ENCODE peak calls at places on chromosome 10, in six cellular contexts. One of them, this sample, is unnamed.

GRCh38 chr10:110709964-110710587 is 65.9 kb downstream of the RBM20 start:
- DNase-seq in Caco-2: no peak
- DNase-seq in ovary: no peak
- DNase-seq in cardiac muscle cell: no peak
- DNase-seq in IMR-90: no peak
- DNase-seq in small intestine: no peak
- DNase-seq in this sample: no peak

GRCh38 chr10:33556581-33556980 is 222.1 kb upstream of the NRP1 start:
- DNase-seq in IMR-90: no peak
- DNase-seq in small intestine: no peak
- DNase-seq in Caco-2: no peak
- DNase-seq in ovary: no peak
- DNase-seq in cardiac muscle cell: peak; percentile 29
- DNase-seq in this sample: no peak

GRCh38 chr10:7412482-7413251 is 1.8 kb upstream of the SFMBT2 start:
- DNase-seq in small intestine: no peak
- DNase-seq in IMR-90: no peak
- DNase-seq in Caco-2: no peak
- DNase-seq in cardiac muscle cell: peak; percentile 71
- DNase-seq in ovary: peak; percentile 35
- DNase-seq in this sample: no peak

GRCh38 chr10:17354781-17355180 is 99.6 kb downstream of the ST8SIA6 start:
- DNase-seq in cardiac muscle cell: no peak
- DNase-seq in ovary: no peak
- DNase-seq in Caco-2: no peak
- DNase-seq in IMR-90: no peak
- DNase-seq in small intestine: no peak
- DNase-seq in this sample: peak; percentile 51

GRCh38 chr10:92238062-92238585 is 52.8 kb downstream of the CPEB3 start:
- DNase-seq in IMR-90: no peak
- DNase-seq in ovary: no peak
- DNase-seq in cardiac muscle cell: no peak
- DNase-seq in small intestine: peak; percentile 14
- DNase-seq in Caco-2: no peak
- DNase-seq in this sample: no peak

GRCh38 chr10:680146-680545 is 9.3 kb downstream of the DIP2C start:
- DNase-seq in small intestine: no peak
- DNase-seq in cardiac muscle cell: no peak
- DNase-seq in IMR-90: no peak
- DNase-seq in Caco-2: no peak
- DNase-seq in ovary: no peak
- DNase-seq in this sample: no peak

GRCh38 chr10:131853610-131853964 is 47.2 kb upstream of the PPP2R2D start:
- DNase-seq in small intestine: no peak
- DNase-seq in IMR-90: no peak
- DNase-seq in ovary: no peak
- DNase-seq in Caco-2: no peak
- DNase-seq in cardiac muscle cell: no peak
- DNase-seq in this sample: no peak

GRCh38 chr10:69792361-69792760 is 9.3 kb upstream of the COL13A1 start:
- DNase-seq in Caco-2: no peak
- DNase-seq in IMR-90: no peak
- DNase-seq in cardiac muscle cell: no peak
- DNase-seq in ovary: no peak
- DNase-seq in small intestine: no peak
- DNase-seq in this sample: no peak

GRCh38 chr10:132408367-132408781 is 11.4 kb downstream of the PWWP2B start:
- DNase-seq in Caco-2: peak; percentile 41
- DNase-seq in IMR-90: no peak
- DNase-seq in ovary: peak; percentile 59
- DNase-seq in small intestine: no peak
- DNase-seq in cardiac muscle cell: no peak
- DNase-seq in this sample: no peak

GRCh38 chr10:111137587-111137986 is 60.8 kb downstream of the ADRA2A start:
- DNase-seq in cardiac muscle cell: no peak
- DNase-seq in small intestine: peak; percentile 25
- DNase-seq in ovary: no peak
- DNase-seq in IMR-90: no peak
- DNase-seq in Caco-2: no peak
- DNase-seq in this sample: no peak

GRCh38 chr10:36254191-36254590 is 612.1 kb upstream of the FZD8 start:
- DNase-seq in Caco-2: no peak
- DNase-seq in cardiac muscle cell: peak; percentile 12
- DNase-seq in small intestine: no peak
- DNase-seq in IMR-90: peak; percentile 16
- DNase-seq in ovary: peak; percentile 58
- DNase-seq in this sample: peak; percentile 75

GRCh38 chr10:71072820-71073205 is 139.6 kb upstream of the UNC5B start:
- DNase-seq in ovary: no peak
- DNase-seq in IMR-90: no peak
- DNase-seq in Caco-2: no peak
- DNase-seq in small intestine: no peak
- DNase-seq in cardiac muscle cell: no peak
- DNase-seq in this sample: no peak

GRCh38 chr10:124037784-124038183 is 55.6 kb downstream of the CHST15 start:
- DNase-seq in cardiac muscle cell: no peak
- DNase-seq in Caco-2: no peak
- DNase-seq in small intestine: no peak
- DNase-seq in ovary: no peak
- DNase-seq in IMR-90: no peak
- DNase-seq in this sample: no peak

GRCh38 chr10:126924915-126925300 is 19.7 kb downstream of the DOCK1 start:
- DNase-seq in Caco-2: no peak
- DNase-seq in IMR-90: peak; percentile 60
- DNase-seq in small intestine: no peak
- DNase-seq in cardiac muscle cell: no peak
- DNase-seq in ovary: no peak
- DNase-seq in this sample: peak; percentile 77

GRCh38 chr10:45380903-45381610 is 7.0 kb downstream of the ALOX5 start:
- DNase-seq in IMR-90: no peak
- DNase-seq in cardiac muscle cell: no peak
- DNase-seq in small intestine: no peak
- DNase-seq in Caco-2: no peak
- DNase-seq in ovary: no peak
- DNase-seq in this sample: no peak

GRCh38 chr10:45382591-45382990 is 8.6 kb downstream of the ALOX5 start:
- DNase-seq in cardiac muscle cell: no peak
- DNase-seq in Caco-2: no peak
- DNase-seq in small intestine: no peak
- DNase-seq in ovary: no peak
- DNase-seq in IMR-90: no peak
- DNase-seq in this sample: no peak

GRCh38 chr10:45379891-45380540 is 6.0 kb downstream of the ALOX5 start:
- DNase-seq in IMR-90: no peak
- DNase-seq in Caco-2: no peak
- DNase-seq in small intestine: no peak
- DNase-seq in ovary: no peak
- DNase-seq in cardiac muscle cell: no peak
- DNase-seq in this sample: no peak

GRCh38 chr10:45386657-45387056 is 12.6 kb downstream of the ALOX5 start:
- DNase-seq in Caco-2: no peak
- DNase-seq in cardiac muscle cell: no peak
- DNase-seq in ovary: no peak
- DNase-seq in IMR-90: no peak
- DNase-seq in small intestine: no peak
- DNase-seq in this sample: peak; percentile 39

GRCh38 chr10:45383682-45384320 is 9.8 kb downstream of the ALOX5 start:
- DNase-seq in ovary: no peak
- DNase-seq in cardiac muscle cell: no peak
- DNase-seq in IMR-90: no peak
- DNase-seq in small intestine: no peak
- DNase-seq in Caco-2: no peak
- DNase-seq in this sample: no peak
- H3K36me3 ChIP-seq in ovary: no peaks in the 10 kb centered on the region
- H3K36me3 ChIP-seq in cardiac muscle cell: no peaks in the 10 kb centered on the region
- H3K36me3 ChIP-seq in IMR-90: no peaks in the 10 kb centered on the region
- H3K36me3 ChIP-seq in small intestine: no peaks in the 10 kb centered on the region
- H3K36me3 ChIP-seq in Caco-2: no peaks in the 10 kb centered on the region
- H3K36me3 ChIP-seq in this sample: no peaks in the 10 kb centered on the region

GRCh38 chr10:100917071-100917470 is 4.3 kb downstream of the SLF2 start:
- DNase-seq in ovary: no peak
- DNase-seq in cardiac muscle cell: no peak
- DNase-seq in IMR-90: no peak
- DNase-seq in Caco-2: no peak
- DNase-seq in small intestine: no peak
- DNase-seq in this sample: no peak
- H3K36me3 ChIP-seq in ovary: no peaks in the 10 kb centered on the region
- H3K36me3 ChIP-seq in cardiac muscle cell: peaks cover 33% of the 10 kb centered on the region
- H3K36me3 ChIP-seq in IMR-90: peaks cover 26% of the 10 kb centered on the region
- H3K36me3 ChIP-seq in Caco-2: no peaks in the 10 kb centered on the region
- H3K36me3 ChIP-seq in small intestine: peaks cover 10% of the 10 kb centered on the region
- H3K36me3 ChIP-seq in this sample: peaks cover 22% of the 10 kb centered on the region

DNA sequence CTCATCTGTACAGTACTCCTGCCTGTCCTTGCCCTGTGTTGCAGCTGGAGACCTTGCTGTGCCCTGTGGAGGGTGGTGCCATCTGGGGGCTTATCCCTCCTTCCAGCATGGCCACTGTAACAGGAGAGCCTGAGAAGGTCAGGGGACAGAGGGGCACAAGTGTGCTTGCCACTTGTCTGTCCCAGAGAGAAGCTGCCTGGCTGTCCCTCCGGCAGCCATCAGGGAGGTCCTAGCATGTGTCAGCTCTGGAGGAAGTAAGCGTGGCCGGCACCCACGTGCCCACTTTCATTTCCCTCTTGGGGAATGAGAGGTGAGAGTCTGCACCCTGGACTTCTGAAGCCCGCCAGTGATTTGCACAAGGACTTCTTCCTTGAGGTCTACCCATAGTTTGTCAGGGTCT is 97.0 kb upstream of the PPIF start:
- DNase-seq in IMR-90: no peak
- DNase-seq in Caco-2: no peak
- DNase-seq in small intestine: no peak
- DNase-seq in ovary: no peak
- DNase-seq in cardiac muscle cell: no peak
- DNase-seq in this sample: no peak
- H3K36me3 ChIP-seq in IMR-90: peaks cover 9% of the 10 kb centered on the region
- H3K36me3 ChIP-seq in Caco-2: no peaks in the 10 kb centered on the region
- H3K36me3 ChIP-seq in small intestine: no peaks in the 10 kb centered on the region
- H3K36me3 ChIP-seq in ovary: no peaks in the 10 kb centered on the region
- H3K36me3 ChIP-seq in cardiac muscle cell: no peaks in the 10 kb centered on the region
- H3K36me3 ChIP-seq in this sample: peaks cover 3% of the 10 kb centered on the region

GRCh38 chr10:94602729-94603515 is 57.3 kb downstream of the HELLS start:
- DNase-seq in small intestine: no peak
- DNase-seq in Caco-2: no peak
- DNase-seq in cardiac muscle cell: no peak
- DNase-seq in IMR-90: no peak
- DNase-seq in ovary: no peak
- DNase-seq in this sample: no peak

GRCh38 chr10:94607111-94607510 is 61.5 kb downstream of the HELLS start:
- DNase-seq in cardiac muscle cell: no peak
- DNase-seq in small intestine: no peak
- DNase-seq in IMR-90: no peak
- DNase-seq in ovary: no peak
- DNase-seq in Caco-2: no peak
- DNase-seq in this sample: no peak

GRCh38 chr10:94608530-94608929 is 62.9 kb downstream of the HELLS start:
- DNase-seq in Caco-2: no peak
- DNase-seq in ovary: no peak
- DNase-seq in IMR-90: no peak
- DNase-seq in small intestine: no peak
- DNase-seq in cardiac muscle cell: no peak
- DNase-seq in this sample: no peak
- H3K36me3 ChIP-seq in Caco-2: no peaks in the 10 kb centered on the region
- H3K36me3 ChIP-seq in ovary: no peaks in the 10 kb centered on the region
- H3K36me3 ChIP-seq in IMR-90: peaks cover 1% of the 10 kb centered on the region
- H3K36me3 ChIP-seq in small intestine: no peaks in the 10 kb centered on the region
- H3K36me3 ChIP-seq in cardiac muscle cell: no peaks in the 10 kb centered on the region
- H3K36me3 ChIP-seq in this sample: no peaks in the 10 kb centered on the region

GRCh38 chr10:97816609-97817008 is 33.0 kb upstream of the GOLGA7B start:
- DNase-seq in cardiac muscle cell: no peak
- DNase-seq in Caco-2: no peak
- DNase-seq in small intestine: no peak
- DNase-seq in ovary: no peak
- DNase-seq in IMR-90: no peak
- DNase-seq in this sample: no peak
- H3K36me3 ChIP-seq in cardiac muscle cell: no peaks in the 10 kb centered on the region
- H3K36me3 ChIP-seq in Caco-2: no peaks in the 10 kb centered on the region
- H3K36me3 ChIP-seq in small intestine: no peaks in the 10 kb centered on the region
- H3K36me3 ChIP-seq in ovary: no peaks in the 10 kb centered on the region
- H3K36me3 ChIP-seq in IMR-90: no peaks in the 10 kb centered on the region
- H3K36me3 ChIP-seq in this sample: no peaks in the 10 kb centered on the region

DNA sequence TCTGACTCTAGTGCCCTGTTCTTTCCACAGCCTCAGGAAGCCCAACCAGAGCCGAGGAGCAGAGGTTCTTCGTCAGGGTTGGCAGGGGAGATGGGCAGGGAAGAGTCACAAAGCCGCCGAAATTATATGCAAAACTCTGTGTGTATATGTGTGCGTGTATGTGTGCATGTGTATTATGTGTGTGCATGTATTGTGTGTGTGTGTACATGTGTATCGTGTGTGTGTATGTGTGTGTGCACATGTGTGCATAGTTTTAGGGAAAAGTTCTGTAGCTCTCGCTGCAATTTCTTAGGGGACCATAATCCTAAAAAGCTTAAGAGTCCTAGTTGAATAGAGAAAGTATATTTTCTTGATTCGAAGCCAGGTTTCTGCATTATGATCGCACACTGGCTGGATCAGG is 17.0 kb downstream of the DNAJB12 start:
- DNase-seq in cardiac muscle cell: no peak
- DNase-seq in IMR-90: no peak
- DNase-seq in Caco-2: no peak
- DNase-seq in ovary: no peak
- DNase-seq in small intestine: no peak
- DNase-seq in this sample: no peak
- H3K36me3 ChIP-seq in cardiac muscle cell: peaks cover 13% of the 10 kb centered on the region
- H3K36me3 ChIP-seq in IMR-90: peaks cover 55% of the 10 kb centered on the region
- H3K36me3 ChIP-seq in Caco-2: peaks cover 5% of the 10 kb centered on the region
- H3K36me3 ChIP-seq in ovary: no peaks in the 10 kb centered on the region
- H3K36me3 ChIP-seq in small intestine: peaks cover 8% of the 10 kb centered on the region
- H3K36me3 ChIP-seq in this sample: peaks cover 13% of the 10 kb centered on the region

GRCh38 chr10:114957673-114958072 is 19.7 kb downstream of the TRUB1 start:
- DNase-seq in small intestine: no peak
- DNase-seq in Caco-2: no peak
- DNase-seq in ovary: no peak
- DNase-seq in cardiac muscle cell: no peak
- DNase-seq in IMR-90: peak; percentile 72
- DNase-seq in this sample: peak; percentile 12
- H3K36me3 ChIP-seq in small intestine: no peaks in the 10 kb centered on the region
- H3K36me3 ChIP-seq in Caco-2: peaks cover 1% of the 10 kb centered on the region
- H3K36me3 ChIP-seq in ovary: no peaks in the 10 kb centered on the region
- H3K36me3 ChIP-seq in cardiac muscle cell: peaks cover 6% of the 10 kb centered on the region
- H3K36me3 ChIP-seq in IMR-90: no peaks in the 10 kb centered on the region
- H3K36me3 ChIP-seq in this sample: no peaks in the 10 kb centered on the region

GRCh38 chr10:94077042-94077441 is 83.3 kb downstream of the PLCE1 start:
- DNase-seq in IMR-90: no peak
- DNase-seq in Caco-2: no peak
- DNase-seq in small intestine: no peak
- DNase-seq in ovary: no peak
- DNase-seq in cardiac muscle cell: no peak
- DNase-seq in this sample: no peak
- H3K36me3 ChIP-seq in IMR-90: no peaks in the 10 kb centered on the region
- H3K36me3 ChIP-seq in Caco-2: no peaks in the 10 kb centered on the region
- H3K36me3 ChIP-seq in small intestine: no peaks in the 10 kb centered on the region
- H3K36me3 ChIP-seq in ovary: no peaks in the 10 kb centered on the region
- H3K36me3 ChIP-seq in cardiac muscle cell: no peaks in the 10 kb centered on the region
- H3K36me3 ChIP-seq in this sample: no peaks in the 10 kb centered on the region

GRCh38 chr10:30443049-30443448 is 9.1 kb downstream of the MAP3K8 start:
- DNase-seq in IMR-90: no peak
- DNase-seq in ovary: no peak
- DNase-seq in cardiac muscle cell: no peak
- DNase-seq in Caco-2: no peak
- DNase-seq in small intestine: no peak
- DNase-seq in this sample: no peak
- H3K36me3 ChIP-seq in IMR-90: peaks cover 7% of the 10 kb centered on the region
- H3K36me3 ChIP-seq in ovary: no peaks in the 10 kb centered on the region
- H3K36me3 ChIP-seq in cardiac muscle cell: peaks cover 7% of the 10 kb centered on the region
- H3K36me3 ChIP-seq in Caco-2: peaks cover 3% of the 10 kb centered on the region
- H3K36me3 ChIP-seq in small intestine: no peaks in the 10 kb centered on the region
- H3K36me3 ChIP-seq in this sample: peaks cover 5% of the 10 kb centered on the region